ENCODE peak calls at places on chromosomes 11 and 22, in eight cellular contexts. B is HCT116, A is BE2C, W is Caco-2, U is aorta, K is heart left ventricle, Y is pancreas, T is uterus. C is an unnamed sample.

GRCh38 chr22:46703996-46704370 is 34.1 kb downstream of the CERK start:
- DNase-seq in B (no peak), A (no peak), W (no peak), U (no peak), K (no peak), Y (no peak), T (no peak), C (no peak)

GRCh38 chr22:20524004-20524481 is 16.6 kb downstream of the MED15 start:
- DNase-seq in B (no peak), A (no peak), W (no peak), U (no peak), K (no peak), Y (no peak), T (no peak), C (peak; percentile 8)

GRCh38 chr11:13091373-13091772 is 82.3 kb downstream of the RASSF10 start:
- DNase-seq in B (no peak), A (no peak), W (no peak), U (no peak), K (no peak), Y (no peak), T (no peak), C (no peak)

GRCh38 chr11:1953489-1954284 is 6.6 kb downstream of the MRPL23 start:
- DNase-seq in B (no peak), A (no peak), W (no peak), U (no peak), K (peak; percentile 77), Y (no peak), T (no peak), C (no peak)

GRCh38 chr22:44384981-44385610 is 72.3 kb upstream of the SHISAL1 start:
- DNase-seq in B (no peak), A (no peak), W (no peak), U (peak; percentile 60), K (peak; percentile 44), Y (no peak), T (no peak), C (no peak)

GRCh38 chr22:48208894-48209293 is 1446.4 kb downstream of the TBC1D22A start:
- DNase-seq in B (no peak), A (no peak), W (no peak), U (no peak), K (no peak), Y (no peak), T (no peak), C (no peak)

GRCh38 chr11:120030411-120030810 is 107.5 kb downstream of the TRIM29 start:
- DNase-seq in B (no peak), A (no peak), W (no peak), U (no peak), K (no peak), Y (no peak), T (no peak), C (no peak)

GRCh38 chr22:20244744-20245576 is 23.2 kb downstream of the RTN4R start:
- DNase-seq in B (no peak), A (peak; percentile 46), W (no peak), U (no peak), K (no peak), Y (no peak), T (no peak), C (peak; percentile 30)

GRCh38 chr11:130478204-130478701 is 29.8 kb downstream of the ADAMTS15 start:
- DNase-seq in B (no peak), A (peak; percentile 62), W (no peak), U (peak; percentile 92), K (peak; percentile 86), Y (peak; percentile 22), T (peak; percentile 86), C (no peak)

GRCh38 chr11:64000026-64000739 is 13.9 kb downstream of the OTUB1 start:
- DNase-seq in B (no peak), A (no peak), W (no peak), U (peak; percentile 91), K (peak; percentile 88), Y (no peak), T (peak; percentile 74), C (peak; percentile 71)

GRCh38 chr11:44622721-44623258 is 57.3 kb downstream of the CD82 start:
- DNase-seq in B (no peak), A (no peak), W (no peak), U (peak; percentile 73), K (no peak), Y (no peak), T (peak; percentile 8), C (no peak)

GRCh38 chr11:12184696-12185095 is 74.3 kb downstream of the MICAL2 start:
- DNase-seq in B (no peak), A (no peak), W (no peak), U (no peak), K (no peak), Y (no peak), T (no peak), C (no peak)

GRCh38 chr11:3231851-3232744 is at the start of gene MRGPRE:
- DNase-seq in B (no peak), A (peak; percentile 18), W (no peak), U (peak; percentile 80), K (peak; percentile 62), Y (peak; percentile 23), T (peak; percentile 54), C (no peak)

GRCh38 chr11:96137357-96137756 is 205.6 kb downstream of the MAML2 start:
- DNase-seq in B (no peak), A (no peak), W (no peak), U (no peak), K (no peak), Y (no peak), T (no peak), C (no peak)

GRCh38 chr11:10603721-10604297 is 35.3 kb upstream of the LYVE1 start:
- DNase-seq in B (no peak), A (no peak), W (no peak), U (no peak), K (no peak), Y (no peak), T (no peak), C (no peak)
- H3K36me3 ChIP-seq in B (no peaks in the 10 kb centered on the region), A (no peaks in the 10 kb centered on the region), W (no peaks in the 10 kb centered on the region), U (peaks cover 7% of the 10 kb centered on the region), K (no peaks in the 10 kb centered on the region), Y (no peaks in the 10 kb centered on the region), T (no peaks in the 10 kb centered on the region), C (no peaks in the 10 kb centered on the region)

DNA sequence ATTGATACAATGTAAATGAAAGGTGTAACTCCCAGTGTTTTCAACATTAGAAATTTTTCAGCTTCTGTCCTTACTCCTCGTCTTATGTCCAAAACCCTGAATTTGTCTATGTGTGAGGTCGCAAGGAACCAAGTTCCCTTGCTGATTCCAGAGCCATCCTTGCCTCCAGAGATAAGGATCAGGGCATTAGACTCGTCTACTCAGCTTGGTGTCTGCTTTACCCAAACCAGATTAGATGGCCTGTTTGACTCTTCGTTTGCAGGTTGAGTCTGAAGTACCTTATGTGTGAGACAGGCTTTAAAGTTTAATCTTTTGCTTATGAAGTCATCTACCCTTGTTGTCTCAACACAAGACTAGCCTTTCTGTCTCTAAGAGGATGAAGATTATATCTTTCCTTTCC is 55.6 kb downstream of the SPECC1L start:
- DNase-seq in B (no peak), A (no peak), W (no peak), U (no peak), K (no peak), Y (no peak), T (no peak), C (no peak)
- H3K36me3 ChIP-seq in B (peaks cover 43% of the 10 kb centered on the region), A (peaks cover 53% of the 10 kb centered on the region), W (peaks cover 2% of the 10 kb centered on the region), U (peaks cover 2% of the 10 kb centered on the region), K (peaks cover 32% of the 10 kb centered on the region), Y (peaks cover 24% of the 10 kb centered on the region), T (no peaks in the 10 kb centered on the region), C (peaks cover 92% of the 10 kb centered on the region)

GRCh38 chr22:19057539-19057938 is 64.7 kb downstream of the DGCR2 start:
- DNase-seq in B (no peak), A (no peak), W (no peak), U (no peak), K (peak; percentile 21), Y (no peak), T (no peak), C (no peak)
- H3K36me3 ChIP-seq in B (peaks cover 6% of the 10 kb centered on the region), A (peaks cover 15% of the 10 kb centered on the region), W (peaks cover 1% of the 10 kb centered on the region), U (no peaks in the 10 kb centered on the region), K (peaks cover 62% of the 10 kb centered on the region), Y (no peaks in the 10 kb centered on the region), T (no peaks in the 10 kb centered on the region), C (peaks cover 56% of the 10 kb centered on the region)

GRCh38 chr22:31342389-31343125 is 3.6 kb downstream of the PATZ1 start:
- DNase-seq in B (no peak), A (no peak), W (no peak), U (no peak), K (no peak), Y (no peak), T (no peak), C (no peak)
- H3K36me3 ChIP-seq in B (peaks cover 4% of the 10 kb centered on the region), A (peaks cover 69% of the 10 kb centered on the region), W (peaks cover 4% of the 10 kb centered on the region), U (no peaks in the 10 kb centered on the region), K (peaks cover 37% of the 10 kb centered on the region), Y (peaks cover 5% of the 10 kb centered on the region), T (no peaks in the 10 kb centered on the region), C (peaks cover 78% of the 10 kb centered on the region)

DNA sequence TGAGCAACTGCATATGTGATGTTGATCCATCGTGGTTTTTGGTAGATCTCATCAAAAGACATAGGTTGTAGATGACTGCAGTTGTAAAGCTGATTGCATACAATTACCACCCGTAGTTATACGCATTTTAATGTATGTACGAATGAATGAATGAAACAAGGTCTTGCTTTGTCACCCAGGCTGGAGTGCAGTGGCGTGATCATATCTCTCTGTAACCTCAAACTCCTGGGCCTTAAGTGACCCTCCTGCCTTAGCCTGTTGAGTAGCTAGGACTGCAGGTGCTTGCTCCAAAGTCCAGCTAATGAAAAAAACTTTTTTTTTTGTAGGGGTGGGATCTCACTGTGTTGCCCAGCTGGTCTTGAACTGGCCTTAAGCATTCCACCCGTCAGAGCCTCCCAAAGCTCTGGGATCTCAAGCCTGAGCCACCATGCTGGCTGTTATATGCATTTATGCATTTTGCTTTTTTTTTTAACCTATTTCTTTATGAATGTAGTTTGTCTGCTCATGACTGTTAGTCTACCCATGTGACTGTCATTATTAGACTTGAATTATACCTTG is 53.5 kb downstream of the PPP6R3 start:
- DNase-seq in B (no peak), A (no peak), W (no peak), U (no peak), K (no peak), Y (no peak), T (no peak), C (no peak)
- H3K36me3 ChIP-seq in B (no peaks in the 10 kb centered on the region), A (peaks cover 25% of the 10 kb centered on the region), W (no peaks in the 10 kb centered on the region), U (no peaks in the 10 kb centered on the region), K (no peaks in the 10 kb centered on the region), Y (no peaks in the 10 kb centered on the region), T (no peaks in the 10 kb centered on the region), C (peaks cover 69% of the 10 kb centered on the region)

GRCh38 chr22:45550416-45550815 is 47.7 kb downstream of the FBLN1 start:
- DNase-seq in B (no peak), A (no peak), W (no peak), U (no peak), K (no peak), Y (no peak), T (no peak), C (no peak)
- H3K36me3 ChIP-seq in B (no peaks in the 10 kb centered on the region), A (no peaks in the 10 kb centered on the region), W (peaks cover 12% of the 10 kb centered on the region), U (no peaks in the 10 kb centered on the region), K (no peaks in the 10 kb centered on the region), Y (no peaks in the 10 kb centered on the region), T (no peaks in the 10 kb centered on the region), C (no peaks in the 10 kb centered on the region)

GRCh38 chr11:114065094-114065493 is 5.6 kb downstream of the ZBTB16 start:
- DNase-seq in B (no peak), A (no peak), W (no peak), U (no peak), K (no peak), Y (no peak), T (no peak), C (no peak)
- H3K36me3 ChIP-seq in B (no peaks in the 10 kb centered on the region), A (no peaks in the 10 kb centered on the region), W (peaks cover 3% of the 10 kb centered on the region), U (peaks cover 5% of the 10 kb centered on the region), K (peaks cover 64% of the 10 kb centered on the region), Y (peaks cover 54% of the 10 kb centered on the region), T (no peaks in the 10 kb centered on the region), C (no peaks in the 10 kb centered on the region)

C was measured in OCI-LY7.